ENCODE peak calls at places on chromosomes 16 and 17, in eight cellular contexts. One of them, this sample, is unnamed.

GRCh38 chr17:2560658-2561057 is 32.8 kb upstream of the PAFAH1B1 start:
- DNase-seq in stimulated activated CD4-positive, alpha-beta T cell treated with anti-CD3 and anti-CD28 coated beads, Interleukin-4, amount 100 ng/mL, for 24 hours: no peak
- DNase-seq in putamen: no peak
- DNase-seq in endothelial cell: no peak
- DNase-seq in foreskin keratinocyte: peak
- DNase-seq in coronary artery: no peak
- DNase-seq in NCI-H446: no peak
- DNase-seq in kidney glomerular epithelial cell: no peak
- DNase-seq in this sample: no peak

GRCh38 chr16:10130482-10130996 is 51.7 kb downstream of the GRIN2A start:
- DNase-seq in stimulated activated CD4-positive, alpha-beta T cell treated with anti-CD3 and anti-CD28 coated beads, Interleukin-4, amount 100 ng/mL, for 24 hours: no peak
- DNase-seq in putamen: no peak
- DNase-seq in endothelial cell: no peak
- DNase-seq in foreskin keratinocyte: no peak
- DNase-seq in coronary artery: no peak
- DNase-seq in NCI-H446: no peak
- DNase-seq in kidney glomerular epithelial cell: no peak
- DNase-seq in this sample: peak

GRCh38 chr16:4561565-4561964 is 5.4 kb downstream of the C16orf96 start:
- DNase-seq in stimulated activated CD4-positive, alpha-beta T cell treated with anti-CD3 and anti-CD28 coated beads, Interleukin-4, amount 100 ng/mL, for 24 hours: no peak
- DNase-seq in putamen: peak
- DNase-seq in endothelial cell: no peak
- DNase-seq in foreskin keratinocyte: no peak
- DNase-seq in coronary artery: no peak
- DNase-seq in NCI-H446: no peak
- DNase-seq in kidney glomerular epithelial cell: no peak
- DNase-seq in this sample: no peak

GRCh38 chr16:48611329-48612137 is 1.6 kb upstream of the N4BP1 start:
- DNase-seq in stimulated activated CD4-positive, alpha-beta T cell treated with anti-CD3 and anti-CD28 coated beads, Interleukin-4, amount 100 ng/mL, for 24 hours: peak
- DNase-seq in putamen: no peak
- DNase-seq in endothelial cell: peak
- DNase-seq in foreskin keratinocyte: peak
- DNase-seq in coronary artery: no peak
- DNase-seq in NCI-H446: no peak
- DNase-seq in kidney glomerular epithelial cell: no peak
- DNase-seq in this sample: no peak

GRCh38 chr17:64385187-64386083 is 5.2 kb downstream of the PECAM1 start:
- DNase-seq in stimulated activated CD4-positive, alpha-beta T cell treated with anti-CD3 and anti-CD28 coated beads, Interleukin-4, amount 100 ng/mL, for 24 hours: peak
- DNase-seq in putamen: no peak
- DNase-seq in endothelial cell: no peak
- DNase-seq in foreskin keratinocyte: no peak
- DNase-seq in coronary artery: peak
- DNase-seq in NCI-H446: no peak
- DNase-seq in kidney glomerular epithelial cell: peak
- DNase-seq in this sample: no peak

GRCh38 chr17:75561927-75562603 is 25.5 kb upstream of the MYO15B start:
- DNase-seq in stimulated activated CD4-positive, alpha-beta T cell treated with anti-CD3 and anti-CD28 coated beads, Interleukin-4, amount 100 ng/mL, for 24 hours: no peak
- DNase-seq in putamen: no peak
- DNase-seq in endothelial cell: no peak
- DNase-seq in foreskin keratinocyte: no peak
- DNase-seq in coronary artery: no peak
- DNase-seq in NCI-H446: no peak
- DNase-seq in kidney glomerular epithelial cell: no peak
- DNase-seq in this sample: no peak

GRCh38 chr16:55116165-55116894 is 185.7 kb downstream of the IRX5 start:
- DNase-seq in stimulated activated CD4-positive, alpha-beta T cell treated with anti-CD3 and anti-CD28 coated beads, Interleukin-4, amount 100 ng/mL, for 24 hours: no peak
- DNase-seq in putamen: no peak
- DNase-seq in endothelial cell: no peak
- DNase-seq in foreskin keratinocyte: peak
- DNase-seq in coronary artery: no peak
- DNase-seq in NCI-H446: no peak
- DNase-seq in kidney glomerular epithelial cell: no peak
- DNase-seq in this sample: no peak

GRCh38 chr17:55734128-55734781 is 11.6 kb upstream of the TMEM100 start:
- DNase-seq in stimulated activated CD4-positive, alpha-beta T cell treated with anti-CD3 and anti-CD28 coated beads, Interleukin-4, amount 100 ng/mL, for 24 hours: no peak
- DNase-seq in putamen: no peak
- DNase-seq in endothelial cell: no peak
- DNase-seq in foreskin keratinocyte: peak
- DNase-seq in coronary artery: no peak
- DNase-seq in NCI-H446: no peak
- DNase-seq in kidney glomerular epithelial cell: no peak
- DNase-seq in this sample: no peak

GRCh38 chr16:10647721-10648296 is 46.9 kb downstream of the TEKT5 start:
- DNase-seq in stimulated activated CD4-positive, alpha-beta T cell treated with anti-CD3 and anti-CD28 coated beads, Interleukin-4, amount 100 ng/mL, for 24 hours: no peak
- DNase-seq in putamen: no peak
- DNase-seq in endothelial cell: no peak
- DNase-seq in foreskin keratinocyte: no peak
- DNase-seq in coronary artery: no peak
- DNase-seq in NCI-H446: no peak
- DNase-seq in kidney glomerular epithelial cell: no peak
- DNase-seq in this sample: no peak

GRCh38 chr17:21371511-21372081 is 4.6 kb upstream of the KCNJ12 start:
- DNase-seq in stimulated activated CD4-positive, alpha-beta T cell treated with anti-CD3 and anti-CD28 coated beads, Interleukin-4, amount 100 ng/mL, for 24 hours: no peak
- DNase-seq in putamen: no peak
- DNase-seq in endothelial cell: no peak
- DNase-seq in foreskin keratinocyte: no peak
- DNase-seq in coronary artery: no peak
- DNase-seq in NCI-H446: no peak
- DNase-seq in kidney glomerular epithelial cell: no peak
- DNase-seq in this sample: no peak

GRCh38 chr16:11259288-11259621 is 3.3 kb upstream of the SOCS1 start:
- DNase-seq in stimulated activated CD4-positive, alpha-beta T cell treated with anti-CD3 and anti-CD28 coated beads, Interleukin-4, amount 100 ng/mL, for 24 hours: no peak
- DNase-seq in putamen: no peak
- DNase-seq in endothelial cell: no peak
- DNase-seq in foreskin keratinocyte: no peak
- DNase-seq in coronary artery: no peak
- DNase-seq in NCI-H446: no peak
- DNase-seq in kidney glomerular epithelial cell: no peak
- DNase-seq in this sample: no peak

GRCh38 chr17:76577876-76578275 is 7.8 kb downstream of the ST6GALNAC2 start:
- DNase-seq in stimulated activated CD4-positive, alpha-beta T cell treated with anti-CD3 and anti-CD28 coated beads, Interleukin-4, amount 100 ng/mL, for 24 hours: no peak
- DNase-seq in putamen: no peak
- DNase-seq in endothelial cell: no peak
- DNase-seq in foreskin keratinocyte: no peak
- DNase-seq in coronary artery: no peak
- DNase-seq in NCI-H446: no peak
- DNase-seq in kidney glomerular epithelial cell: no peak
- DNase-seq in this sample: no peak

GRCh38 chr17:37440424-37440823 is 33.7 kb downstream of the TADA2A start:
- DNase-seq in stimulated activated CD4-positive, alpha-beta T cell treated with anti-CD3 and anti-CD28 coated beads, Interleukin-4, amount 100 ng/mL, for 24 hours: no peak
- DNase-seq in putamen: no peak
- DNase-seq in endothelial cell: no peak
- DNase-seq in foreskin keratinocyte: no peak
- DNase-seq in coronary artery: no peak
- DNase-seq in NCI-H446: no peak
- DNase-seq in kidney glomerular epithelial cell: no peak
- DNase-seq in this sample: no peak

GRCh38 chr17:43094129-43094834 is 30.9 kb downstream of the BRCA1 start:
- DNase-seq in stimulated activated CD4-positive, alpha-beta T cell treated with anti-CD3 and anti-CD28 coated beads, Interleukin-4, amount 100 ng/mL, for 24 hours: no peak
- DNase-seq in putamen: no peak
- DNase-seq in endothelial cell: no peak
- DNase-seq in foreskin keratinocyte: no peak
- DNase-seq in coronary artery: no peak
- DNase-seq in NCI-H446: peak
- DNase-seq in kidney glomerular epithelial cell: peak
- DNase-seq in this sample: no peak

GRCh38 chr16:10386517-10387377 is 886 bp downstream of the ATF7IP2 start:
- DNase-seq in stimulated activated CD4-positive, alpha-beta T cell treated with anti-CD3 and anti-CD28 coated beads, Interleukin-4, amount 100 ng/mL, for 24 hours: no peak
- DNase-seq in putamen: no peak
- DNase-seq in endothelial cell: no peak
- DNase-seq in foreskin keratinocyte: no peak
- DNase-seq in coronary artery: no peak
- DNase-seq in NCI-H446: no peak
- DNase-seq in kidney glomerular epithelial cell: no peak
- DNase-seq in this sample: no peak

GRCh38 chr17:78671607-78672404 is 94.6 kb upstream of the DNAH17 start:
- DNase-seq in stimulated activated CD4-positive, alpha-beta T cell treated with anti-CD3 and anti-CD28 coated beads, Interleukin-4, amount 100 ng/mL, for 24 hours: no peak
- DNase-seq in putamen: no peak
- DNase-seq in endothelial cell: no peak
- DNase-seq in foreskin keratinocyte: no peak
- DNase-seq in coronary artery: peak
- DNase-seq in NCI-H446: no peak
- DNase-seq in kidney glomerular epithelial cell: no peak
- DNase-seq in this sample: no peak

GRCh38 chr16:8644513-8645140 is 23.1 kb downstream of the METTL22 start:
- DNase-seq in stimulated activated CD4-positive, alpha-beta T cell treated with anti-CD3 and anti-CD28 coated beads, Interleukin-4, amount 100 ng/mL, for 24 hours: no peak
- DNase-seq in putamen: no peak
- DNase-seq in endothelial cell: no peak
- DNase-seq in foreskin keratinocyte: no peak
- DNase-seq in coronary artery: no peak
- DNase-seq in NCI-H446: no peak
- DNase-seq in kidney glomerular epithelial cell: no peak
- DNase-seq in this sample: no peak

GRCh38 chr17:78779848-78780247 is 2.2 kb downstream of the CYTH1 start:
- DNase-seq in stimulated activated CD4-positive, alpha-beta T cell treated with anti-CD3 and anti-CD28 coated beads, Interleukin-4, amount 100 ng/mL, for 24 hours: peak
- DNase-seq in putamen: no peak
- DNase-seq in endothelial cell: no peak
- DNase-seq in foreskin keratinocyte: no peak
- DNase-seq in coronary artery: no peak
- DNase-seq in NCI-H446: no peak
- DNase-seq in kidney glomerular epithelial cell: no peak
- DNase-seq in this sample: no peak

GRCh38 chr16:1435921-1436697 is 5.2 kb downstream of the PERCC1 start:
- DNase-seq in stimulated activated CD4-positive, alpha-beta T cell treated with anti-CD3 and anti-CD28 coated beads, Interleukin-4, amount 100 ng/mL, for 24 hours: no peak
- DNase-seq in putamen: no peak
- DNase-seq in endothelial cell: no peak
- DNase-seq in foreskin keratinocyte: no peak
- DNase-seq in coronary artery: no peak
- DNase-seq in NCI-H446: no peak
- DNase-seq in kidney glomerular epithelial cell: no peak
- DNase-seq in this sample: no peak

GRCh38 chr16:4615389-4616046 is 830 bp upstream of the UBALD1 start:
- DNase-seq in stimulated activated CD4-positive, alpha-beta T cell treated with anti-CD3 and anti-CD28 coated beads, Interleukin-4, amount 100 ng/mL, for 24 hours: no peak
- DNase-seq in putamen: no peak
- DNase-seq in endothelial cell: no peak
- DNase-seq in foreskin keratinocyte: no peak
- DNase-seq in coronary artery: no peak
- DNase-seq in NCI-H446: no peak
- DNase-seq in kidney glomerular epithelial cell: no peak
- DNase-seq in this sample: no peak

GRCh38 chr17:41650794-41651624 is 26.6 kb upstream of the KRT17 start:
- DNase-seq in stimulated activated CD4-positive, alpha-beta T cell treated with anti-CD3 and anti-CD28 coated beads, Interleukin-4, amount 100 ng/mL, for 24 hours: no peak
- DNase-seq in putamen: no peak
- DNase-seq in endothelial cell: no peak
- DNase-seq in foreskin keratinocyte: no peak
- DNase-seq in coronary artery: no peak
- DNase-seq in NCI-H446: no peak
- DNase-seq in kidney glomerular epithelial cell: no peak
- DNase-seq in this sample: no peak

GRCh38 chr17:6070895-6071511 is 824 bp downstream of the WSCD1 start:
- DNase-seq in stimulated activated CD4-positive, alpha-beta T cell treated with anti-CD3 and anti-CD28 coated beads, Interleukin-4, amount 100 ng/mL, for 24 hours: no peak
- DNase-seq in putamen: no peak
- DNase-seq in endothelial cell: peak
- DNase-seq in foreskin keratinocyte: no peak
- DNase-seq in coronary artery: no peak
- DNase-seq in NCI-H446: no peak
- DNase-seq in kidney glomerular epithelial cell: peak
- DNase-seq in this sample: no peak

GRCh38 chr17:17892731-17893130 is 55.9 kb upstream of the SREBF1 start:
- DNase-seq in stimulated activated CD4-positive, alpha-beta T cell treated with anti-CD3 and anti-CD28 coated beads, Interleukin-4, amount 100 ng/mL, for 24 hours: no peak
- DNase-seq in putamen: no peak
- DNase-seq in endothelial cell: no peak
- DNase-seq in foreskin keratinocyte: no peak
- DNase-seq in coronary artery: no peak
- DNase-seq in NCI-H446: no peak
- DNase-seq in kidney glomerular epithelial cell: no peak
- DNase-seq in this sample: no peak

GRCh38 chr16:75248536-75249380 is 2.7 kb downstream of the BCAR1 start:
- DNase-seq in stimulated activated CD4-positive, alpha-beta T cell treated with anti-CD3 and anti-CD28 coated beads, Interleukin-4, amount 100 ng/mL, for 24 hours: no peak
- DNase-seq in putamen: no peak
- DNase-seq in endothelial cell: no peak
- DNase-seq in foreskin keratinocyte: no peak
- DNase-seq in coronary artery: no peak
- DNase-seq in NCI-H446: no peak
- DNase-seq in kidney glomerular epithelial cell: no peak
- DNase-seq in this sample: peak

GRCh38 chr16:71865173-71865863 is 18.7 kb downstream of the ZNF821 start:
- DNase-seq in stimulated activated CD4-positive, alpha-beta T cell treated with anti-CD3 and anti-CD28 coated beads, Interleukin-4, amount 100 ng/mL, for 24 hours: no peak
- DNase-seq in putamen: no peak
- DNase-seq in endothelial cell: no peak
- DNase-seq in foreskin keratinocyte: no peak
- DNase-seq in coronary artery: no peak
- DNase-seq in NCI-H446: no peak
- DNase-seq in kidney glomerular epithelial cell: no peak
- DNase-seq in this sample: no peak

GRCh38 chr16:22814330-22815105 is 556 bp downstream of the HS3ST2 start:
- DNase-seq in stimulated activated CD4-positive, alpha-beta T cell treated with anti-CD3 and anti-CD28 coated beads, Interleukin-4, amount 100 ng/mL, for 24 hours: no peak
- DNase-seq in putamen: no peak
- DNase-seq in endothelial cell: peak
- DNase-seq in foreskin keratinocyte: no peak
- DNase-seq in coronary artery: no peak
- DNase-seq in NCI-H446: no peak
- DNase-seq in kidney glomerular epithelial cell: no peak
- DNase-seq in this sample: no peak

GRCh38 chr17:66547170-66547865 is 244.9 kb downstream of the PRKCA start:
- DNase-seq in stimulated activated CD4-positive, alpha-beta T cell treated with anti-CD3 and anti-CD28 coated beads, Interleukin-4, amount 100 ng/mL, for 24 hours: peak
- DNase-seq in putamen: no peak
- DNase-seq in endothelial cell: no peak
- DNase-seq in foreskin keratinocyte: no peak
- DNase-seq in coronary artery: no peak
- DNase-seq in NCI-H446: no peak
- DNase-seq in kidney glomerular epithelial cell: no peak
- DNase-seq in this sample: no peak

GRCh38 chr17:27559996-27560481 is 70.9 kb upstream of the LGALS9 start:
- DNase-seq in stimulated activated CD4-positive, alpha-beta T cell treated with anti-CD3 and anti-CD28 coated beads, Interleukin-4, amount 100 ng/mL, for 24 hours: no peak
- DNase-seq in putamen: peak
- DNase-seq in endothelial cell: no peak
- DNase-seq in foreskin keratinocyte: peak
- DNase-seq in coronary artery: peak
- DNase-seq in NCI-H446: no peak
- DNase-seq in kidney glomerular epithelial cell: peak
- DNase-seq in this sample: no peak

GRCh38 chr16:70526403-70526802 is 2.8 kb downstream of the SF3B3 start:
- DNase-seq in stimulated activated CD4-positive, alpha-beta T cell treated with anti-CD3 and anti-CD28 coated beads, Interleukin-4, amount 100 ng/mL, for 24 hours: no peak
- DNase-seq in putamen: no peak
- DNase-seq in endothelial cell: no peak
- DNase-seq in foreskin keratinocyte: no peak
- DNase-seq in coronary artery: no peak
- DNase-seq in NCI-H446: no peak
- DNase-seq in kidney glomerular epithelial cell: no peak
- DNase-seq in this sample: no peak

GRCh38 chr16:69513180-69513966 is 52.4 kb upstream of the NFAT5 start:
- DNase-seq in stimulated activated CD4-positive, alpha-beta T cell treated with anti-CD3 and anti-CD28 coated beads, Interleukin-4, amount 100 ng/mL, for 24 hours: no peak
- DNase-seq in putamen: no peak
- DNase-seq in endothelial cell: no peak
- DNase-seq in foreskin keratinocyte: peak
- DNase-seq in coronary artery: no peak
- DNase-seq in NCI-H446: no peak
- DNase-seq in kidney glomerular epithelial cell: peak
- DNase-seq in this sample: no peak

GRCh38 chr16:72947379-72948237 is 100.3 kb downstream of the ZFHX3 start:
- DNase-seq in stimulated activated CD4-positive, alpha-beta T cell treated with anti-CD3 and anti-CD28 coated beads, Interleukin-4, amount 100 ng/mL, for 24 hours: no peak
- DNase-seq in putamen: no peak
- DNase-seq in endothelial cell: no peak
- DNase-seq in foreskin keratinocyte: no peak
- DNase-seq in coronary artery: peak
- DNase-seq in NCI-H446: no peak
- DNase-seq in kidney glomerular epithelial cell: no peak
- DNase-seq in this sample: no peak

GRCh38 chr17:4074831-4075495 is 67.9 kb downstream of the ZZEF1 start:
- DNase-seq in stimulated activated CD4-positive, alpha-beta T cell treated with anti-CD3 and anti-CD28 coated beads, Interleukin-4, amount 100 ng/mL, for 24 hours: peak
- DNase-seq in putamen: peak
- DNase-seq in endothelial cell: peak
- DNase-seq in foreskin keratinocyte: no peak
- DNase-seq in coronary artery: no peak
- DNase-seq in NCI-H446: no peak
- DNase-seq in kidney glomerular epithelial cell: peak
- DNase-seq in this sample: no peak

GRCh38 chr16:886084-886543 is 84.7 kb downstream of the LMF1 start:
- DNase-seq in stimulated activated CD4-positive, alpha-beta T cell treated with anti-CD3 and anti-CD28 coated beads, Interleukin-4, amount 100 ng/mL, for 24 hours: no peak
- DNase-seq in putamen: no peak
- DNase-seq in endothelial cell: peak
- DNase-seq in foreskin keratinocyte: no peak
- DNase-seq in coronary artery: no peak
- DNase-seq in NCI-H446: no peak
- DNase-seq in kidney glomerular epithelial cell: no peak
- DNase-seq in this sample: no peak

GRCh38 chr17:55584055-55584685 is 72.9 kb upstream of the SMIM36 start:
- DNase-seq in stimulated activated CD4-positive, alpha-beta T cell treated with anti-CD3 and anti-CD28 coated beads, Interleukin-4, amount 100 ng/mL, for 24 hours: no peak
- DNase-seq in putamen: no peak
- DNase-seq in endothelial cell: no peak
- DNase-seq in foreskin keratinocyte: no peak
- DNase-seq in coronary artery: no peak
- DNase-seq in NCI-H446: no peak
- DNase-seq in kidney glomerular epithelial cell: no peak
- DNase-seq in this sample: no peak